ENCODE peak calls at places on chromosome 3, in four cellular contexts. One of them, this sample, is unnamed.

GRCh38 chr3:54283470-54283869 is 161.1 kb downstream of the CACNA2D3 start:
- DNase-seq in WTC11: no peak
- DNase-seq in H1: no peak
- DNase-seq in K562: no peak
- DNase-seq in this sample: no peak

GRCh38 chr3:12401208-12401607 is 83.1 kb upstream of the TSEN2 start:
- DNase-seq in WTC11: no peak
- DNase-seq in H1: no peak
- DNase-seq in K562: no peak
- DNase-seq in this sample: no peak

GRCh38 chr3:129305592-129306091 is 27.0 kb downstream of the HMCES start:
- DNase-seq in WTC11: peak
- DNase-seq in H1: peak
- DNase-seq in K562: peak
- DNase-seq in this sample: no peak

GRCh38 chr3:172166261-172166660 is 126.9 kb downstream of the FNDC3B start:
- DNase-seq in WTC11: no peak
- DNase-seq in H1: no peak
- DNase-seq in K562: no peak
- DNase-seq in this sample: no peak

GRCh38 chr3:143586565-143586964 is 261.7 kb downstream of the SLC9A9 start:
- DNase-seq in WTC11: no peak
- DNase-seq in H1: no peak
- DNase-seq in K562: no peak
- DNase-seq in this sample: no peak

GRCh38 chr3:34183581-34184313 is 385.3 kb downstream of the PDCD6IP start:
- DNase-seq in WTC11: peak
- DNase-seq in H1: no peak
- DNase-seq in K562: no peak
- DNase-seq in this sample: no peak

GRCh38 chr3:64158334-64158733 is 66.9 kb downstream of the PRICKLE2 start:
- DNase-seq in WTC11: no peak
- DNase-seq in H1: no peak
- DNase-seq in K562: no peak
- DNase-seq in this sample: no peak

GRCh38 chr3:145857956-145858355 is 303.0 kb downstream of the PLOD2 start:
- DNase-seq in WTC11: no peak
- DNase-seq in H1: no peak
- DNase-seq in K562: no peak
- DNase-seq in this sample: no peak

GRCh38 chr3:52441122-52441771 is 3.7 kb downstream of the SEMA3G start:
- DNase-seq in WTC11: no peak
- DNase-seq in H1: no peak
- DNase-seq in K562: no peak
- DNase-seq in this sample: peak

GRCh38 chr3:117892431-117892841 is 1142.2 kb downstream of the IGSF11 start:
- DNase-seq in WTC11: no peak
- DNase-seq in H1: no peak
- DNase-seq in K562: no peak
- DNase-seq in this sample: no peak

GRCh38 chr3:174439621-174440349 is 419.3 kb upstream of the NAALADL2 start:
- DNase-seq in WTC11: no peak
- DNase-seq in H1: no peak
- DNase-seq in K562: no peak
- DNase-seq in this sample: no peak

GRCh38 chr3:61575893-61576292 is 14.5 kb downstream of the PTPRG start:
- DNase-seq in WTC11: no peak
- DNase-seq in H1: no peak
- DNase-seq in K562: no peak
- DNase-seq in this sample: no peak

GRCh38 chr3:10680796-10681195 is 135.2 kb upstream of the SLC6A11 start:
- DNase-seq in WTC11: no peak
- DNase-seq in H1: no peak
- DNase-seq in K562: no peak
- DNase-seq in this sample: no peak

GRCh38 chr3:10547841-10548783 is 42.7 kb upstream of the ATP2B2 start:
- DNase-seq in WTC11: no peak
- DNase-seq in H1: no peak
- DNase-seq in K562: no peak
- DNase-seq in this sample: peak

GRCh38 chr3:127608362-127608718 is 10.1 kb downstream of the MCM2 start:
- DNase-seq in WTC11: no peak
- DNase-seq in H1: no peak
- DNase-seq in K562: no peak
- DNase-seq in this sample: no peak

GRCh38 chr3:39271363-39271762 is 8.5 kb downstream of the CX3CR1 start:
- DNase-seq in WTC11: no peak
- DNase-seq in H1: no peak
- DNase-seq in K562: no peak
- DNase-seq in this sample: no peak

GRCh38 chr3:14480207-14481017 is 59.7 kb downstream of the GRIP2 start:
- DNase-seq in WTC11: no peak
- DNase-seq in H1: no peak
- DNase-seq in K562: no peak
- DNase-seq in this sample: peak

DNA sequence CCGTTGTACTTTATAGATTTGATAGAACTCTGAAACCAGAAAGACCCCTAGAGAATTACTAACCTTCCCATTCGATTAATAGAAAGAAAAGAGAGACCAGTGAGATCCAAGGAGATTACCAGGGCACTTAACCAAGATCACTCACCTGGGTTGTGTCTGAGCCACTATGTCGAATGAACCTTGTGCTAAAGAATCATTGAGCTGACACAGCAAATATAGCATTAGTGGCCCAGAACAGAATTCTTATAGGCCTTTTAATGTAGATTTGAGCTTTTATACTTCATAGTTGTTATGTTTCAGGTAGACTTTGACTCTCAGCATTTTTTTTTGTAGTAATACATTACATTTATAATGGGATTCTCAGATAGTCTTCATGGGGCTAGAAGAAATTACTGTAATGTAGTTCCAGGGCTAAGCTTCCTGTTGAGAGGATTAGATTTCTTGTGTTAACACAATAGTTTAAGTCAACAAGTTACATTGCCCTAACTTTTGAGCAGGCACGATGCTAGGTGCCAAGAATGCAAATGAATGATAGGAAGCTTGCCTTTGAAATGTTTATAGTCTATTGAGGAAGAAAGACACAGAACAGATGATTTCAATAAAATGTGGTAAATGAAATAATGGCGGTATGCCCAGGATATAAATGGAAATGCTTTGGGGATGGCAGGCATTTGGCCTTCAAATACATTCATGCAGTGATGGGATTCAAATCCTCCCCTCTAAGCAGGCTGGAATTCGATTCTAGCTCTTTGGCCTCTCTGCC is 24.4 kb upstream of the ABHD10 start:
- DNase-seq in WTC11: no peak
- DNase-seq in H1: no peak
- DNase-seq in K562: no peak
- DNase-seq in this sample: no peak
- TF ChIP-seq TEAD4 in WTC11: no peak
- TF ChIP-seq TEAD4 in H1: no peak
- TF ChIP-seq TEAD4 in K562: no peak
- TF ChIP-seq TEAD4 in this sample: peak

GRCh38 chr3:114770874-114771273 is 376.2 kb downstream of the ZBTB20 start:
- DNase-seq in WTC11: no peak
- DNase-seq in H1: no peak
- DNase-seq in K562: no peak
- DNase-seq in this sample: no peak

GRCh38 chr3:114775395-114775794 is 371.7 kb downstream of the ZBTB20 start:
- DNase-seq in WTC11: no peak
- DNase-seq in H1: no peak
- DNase-seq in K562: no peak
- DNase-seq in this sample: no peak
- TF ChIP-seq TEAD4 in WTC11: no peak
- TF ChIP-seq TEAD4 in H1: no peak
- TF ChIP-seq TEAD4 in K562: no peak
- TF ChIP-seq TEAD4 in this sample: no peak

GRCh38 chr3:157129782-157130137 is 30.2 kb downstream of the CCNL1 start:
- DNase-seq in WTC11: no peak
- DNase-seq in H1: no peak
- DNase-seq in K562: no peak
- DNase-seq in this sample: no peak
- TF ChIP-seq TEAD4 in WTC11: no peak
- TF ChIP-seq TEAD4 in H1: no peak
- TF ChIP-seq TEAD4 in K562: no peak
- TF ChIP-seq TEAD4 in this sample: no peak

DNA sequence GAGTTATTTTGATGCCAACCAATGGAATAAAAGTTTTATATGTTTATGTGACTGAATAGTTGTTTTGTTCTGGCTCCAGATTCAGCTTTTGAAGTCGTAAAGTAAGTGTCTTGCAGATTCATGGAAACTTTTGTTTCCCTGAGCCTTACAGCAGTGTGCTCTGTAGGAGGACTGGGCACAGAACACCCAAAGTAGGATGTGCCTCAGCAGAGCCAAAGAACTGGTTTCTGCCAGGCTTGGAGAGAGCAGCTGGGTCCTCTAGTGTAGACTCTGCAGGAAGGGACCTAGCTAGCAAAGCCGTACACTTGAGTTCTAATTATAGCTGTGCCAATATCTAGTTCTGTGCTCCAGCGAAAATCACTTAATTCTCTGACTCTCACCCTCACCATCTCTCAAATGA is 261.2 kb upstream of the DNAJC19 start:
- DNase-seq in WTC11: no peak
- DNase-seq in H1: no peak
- DNase-seq in K562: no peak
- DNase-seq in this sample: no peak
- TF ChIP-seq TEAD4 in WTC11: no peak
- TF ChIP-seq TEAD4 in H1: no peak
- TF ChIP-seq TEAD4 in K562: no peak
- TF ChIP-seq TEAD4 in this sample: no peak

This sample was measured in SK-N-SH.